ENCODE peak calls at places on chromosomes 2 and 18, in five cellular contexts. I is iPS-NIHi11, J is NCI-H69, C is RWPE2, Y is NCI-H1105 treated with DMSO at 0.1 percent for 48 hours. Z is an unnamed sample.

GRCh38 chr2:179341152-179341866 is 76.7 kb upstream of the SESTD1 start:
- DNase-seq in J (no peak), I (no peak), Y (no peak), C (no peak), Z (no peak)

GRCh38 chr2:191321861-191322662 is 76.9 kb downstream of the MYO1B start:
- DNase-seq in I (peak), Y (no peak), C (no peak), J (peak), Z (peak)

GRCh38 chr2:160666019-160666676 is 172.5 kb upstream of the RBMS1 start:
- DNase-seq in Y (peak), J (peak), I (no peak), C (no peak), Z (peak)

GRCh38 chr2:159773426-159773825 is 24.6 kb downstream of the CD302 start:
- DNase-seq in J (peak), C (no peak), Y (no peak), I (no peak), Z (no peak)

GRCh38 chr2:57373530-57373929 is 673.1 kb upstream of the VRK2 start:
- DNase-seq in Y (no peak), I (no peak), C (no peak), J (no peak), Z (peak)

GRCh38 chr18:42706618-42707017 is 408.9 kb downstream of the RIT2 start:
- DNase-seq in J (peak), C (peak), Y (peak), I (peak), Z (no peak)

GRCh38 chr2:40034198-40034597 is 255.1 kb upstream of the THUMPD2 start:
- DNase-seq in J (no peak), I (no peak), C (no peak), Y (no peak), Z (peak)

GRCh38 chr2:176561706-176562105 is 292.5 kb downstream of the MTX2 start:
- DNase-seq in I (no peak), J (no peak), C (no peak), Y (no peak), Z (peak)

GRCh38 chr18:40555914-40556313 is 1399.1 kb upstream of the PIK3C3 start:
- DNase-seq in J (no peak), Y (no peak), C (no peak), I (no peak), Z (peak)

Z was measured in amniotic epithelial cell.